ENCODE peak calls at places on chromosomes 6 and 20, in nine cellular contexts. One of them, this sample, is unnamed.

GRCh38 chr6:109869398-109870165 is 108.5 kb upstream of the GPR6 start:
- DNase-seq in OCI-LY7: no peak
- DNase-seq in epithelial cell of proximal tubule: no peak
- DNase-seq in RWPE1: no peak
- DNase-seq in hepatocyte: peak
- DNase-seq in kidney: no peak
- DNase-seq in upper lobe of right lung: no peak
- DNase-seq in A549: no peak
- DNase-seq in WTC11: no peak
- DNase-seq in this sample: no peak

GRCh38 chr6:146892613-146893401 is 294.0 kb downstream of the ADGB start:
- DNase-seq in epithelial cell of proximal tubule: no peak
- DNase-seq in WTC11: no peak
- DNase-seq in A549: no peak
- DNase-seq in RWPE1: no peak
- DNase-seq in hepatocyte: no peak
- DNase-seq in kidney: no peak
- DNase-seq in OCI-LY7: no peak
- DNase-seq in upper lobe of right lung: no peak
- DNase-seq in this sample: no peak

GRCh38 chr6:105112577-105112976 is 67.2 kb downstream of the POPDC3 start:
- DNase-seq in hepatocyte: no peak
- DNase-seq in WTC11: no peak
- DNase-seq in epithelial cell of proximal tubule: no peak
- DNase-seq in RWPE1: no peak
- DNase-seq in A549: no peak
- DNase-seq in kidney: no peak
- DNase-seq in upper lobe of right lung: no peak
- DNase-seq in OCI-LY7: no peak
- DNase-seq in this sample: no peak

GRCh38 chr6:34511923-34512737 is 44.0 kb downstream of the SPDEF start:
- DNase-seq in OCI-LY7: no peak
- DNase-seq in upper lobe of right lung: peak
- DNase-seq in A549: no peak
- DNase-seq in epithelial cell of proximal tubule: no peak
- DNase-seq in hepatocyte: no peak
- DNase-seq in kidney: no peak
- DNase-seq in WTC11: no peak
- DNase-seq in RWPE1: no peak
- DNase-seq in this sample: no peak

GRCh38 chr6:683742-684440 is 9.0 kb downstream of the EXOC2 start:
- DNase-seq in WTC11: peak
- DNase-seq in RWPE1: no peak
- DNase-seq in upper lobe of right lung: no peak
- DNase-seq in A549: no peak
- DNase-seq in epithelial cell of proximal tubule: no peak
- DNase-seq in hepatocyte: peak
- DNase-seq in OCI-LY7: no peak
- DNase-seq in kidney: no peak
- DNase-seq in this sample: no peak

GRCh38 chr6:12748815-12749521 is 32.4 kb downstream of the PHACTR1 start:
- DNase-seq in epithelial cell of proximal tubule: no peak
- DNase-seq in kidney: peak
- DNase-seq in OCI-LY7: no peak
- DNase-seq in A549: no peak
- DNase-seq in hepatocyte: no peak
- DNase-seq in WTC11: peak
- DNase-seq in upper lobe of right lung: peak
- DNase-seq in RWPE1: no peak
- DNase-seq in this sample: no peak

GRCh38 chr20:57656821-57657536 is 36.8 kb upstream of the ZBP1 start:
- DNase-seq in upper lobe of right lung: peak
- DNase-seq in RWPE1: no peak
- DNase-seq in OCI-LY7: no peak
- DNase-seq in WTC11: peak
- DNase-seq in epithelial cell of proximal tubule: no peak
- DNase-seq in A549: no peak
- DNase-seq in kidney: peak
- DNase-seq in hepatocyte: no peak
- DNase-seq in this sample: peak

GRCh38 chr6:85551264-85551663 is 42.4 kb downstream of the SNX14 start:
- DNase-seq in WTC11: no peak
- DNase-seq in kidney: no peak
- DNase-seq in epithelial cell of proximal tubule: no peak
- DNase-seq in OCI-LY7: peak
- DNase-seq in A549: peak
- DNase-seq in hepatocyte: no peak
- DNase-seq in upper lobe of right lung: no peak
- DNase-seq in RWPE1: peak
- DNase-seq in this sample: no peak

GRCh38 chr6:43856005-43856765 is 86.2 kb downstream of the VEGFA start:
- DNase-seq in hepatocyte: peak
- DNase-seq in RWPE1: no peak
- DNase-seq in OCI-LY7: no peak
- DNase-seq in epithelial cell of proximal tubule: no peak
- DNase-seq in upper lobe of right lung: peak
- DNase-seq in WTC11: peak
- DNase-seq in A549: peak
- DNase-seq in kidney: no peak
- DNase-seq in this sample: peak

GRCh38 chr20:49886571-49887203 is 28.6 kb downstream of the SPATA2 start:
- DNase-seq in epithelial cell of proximal tubule: no peak
- DNase-seq in A549: no peak
- DNase-seq in upper lobe of right lung: no peak
- DNase-seq in RWPE1: no peak
- DNase-seq in WTC11: no peak
- DNase-seq in OCI-LY7: no peak
- DNase-seq in hepatocyte: no peak
- DNase-seq in kidney: no peak
- DNase-seq in this sample: no peak

GRCh38 chr6:31651602-31652191 is 764 bp downstream of the BAG6 start:
- DNase-seq in A549: peak
- DNase-seq in hepatocyte: peak
- DNase-seq in upper lobe of right lung: no peak
- DNase-seq in epithelial cell of proximal tubule: no peak
- DNase-seq in WTC11: peak
- DNase-seq in RWPE1: peak
- DNase-seq in OCI-LY7: no peak
- DNase-seq in kidney: no peak
- DNase-seq in this sample: peak

GRCh38 chr6:151215999-151216398 is 23.8 kb upstream of the AKAP12 start:
- DNase-seq in WTC11: no peak
- DNase-seq in kidney: no peak
- DNase-seq in RWPE1: no peak
- DNase-seq in epithelial cell of proximal tubule: no peak
- DNase-seq in A549: no peak
- DNase-seq in OCI-LY7: no peak
- DNase-seq in upper lobe of right lung: no peak
- DNase-seq in hepatocyte: no peak
- DNase-seq in this sample: no peak

GRCh38 chr6:143514996-143515760 is 3.7 kb upstream of the FUCA2 start:
- DNase-seq in A549: no peak
- DNase-seq in hepatocyte: no peak
- DNase-seq in RWPE1: no peak
- DNase-seq in WTC11: no peak
- DNase-seq in OCI-LY7: no peak
- DNase-seq in kidney: peak
- DNase-seq in epithelial cell of proximal tubule: no peak
- DNase-seq in upper lobe of right lung: no peak
- DNase-seq in this sample: no peak

GRCh38 chr6:26431258-26432162 is 8.8 kb upstream of the BTN3A3 start:
- DNase-seq in hepatocyte: no peak
- DNase-seq in WTC11: no peak
- DNase-seq in A549: no peak
- DNase-seq in upper lobe of right lung: no peak
- DNase-seq in OCI-LY7: no peak
- DNase-seq in RWPE1: no peak
- DNase-seq in kidney: no peak
- DNase-seq in epithelial cell of proximal tubule: no peak
- DNase-seq in this sample: no peak

GRCh38 chr6:160755168-160755567 is 53.1 kb downstream of the PLG start:
- DNase-seq in upper lobe of right lung: no peak
- DNase-seq in RWPE1: no peak
- DNase-seq in A549: no peak
- DNase-seq in WTC11: no peak
- DNase-seq in epithelial cell of proximal tubule: no peak
- DNase-seq in OCI-LY7: no peak
- DNase-seq in kidney: no peak
- DNase-seq in hepatocyte: no peak
- DNase-seq in this sample: no peak

GRCh38 chr6:160756021-160756420 is 54.0 kb downstream of the PLG start:
- DNase-seq in upper lobe of right lung: no peak
- DNase-seq in epithelial cell of proximal tubule: no peak
- DNase-seq in A549: no peak
- DNase-seq in OCI-LY7: no peak
- DNase-seq in WTC11: no peak
- DNase-seq in RWPE1: no peak
- DNase-seq in kidney: no peak
- DNase-seq in hepatocyte: no peak
- DNase-seq in this sample: no peak

GRCh38 chr6:160750276-160750689 is 48.2 kb downstream of the PLG start:
- DNase-seq in RWPE1: peak
- DNase-seq in A549: peak
- DNase-seq in OCI-LY7: peak
- DNase-seq in kidney: no peak
- DNase-seq in hepatocyte: peak
- DNase-seq in WTC11: peak
- DNase-seq in upper lobe of right lung: no peak
- DNase-seq in epithelial cell of proximal tubule: no peak
- DNase-seq in this sample: peak
- TF ChIP-seq CTCF in RWPE1: peak
- TF ChIP-seq CTCF in A549: peak
- TF ChIP-seq CTCF in OCI-LY7: peak
- TF ChIP-seq CTCF in kidney: peak
- TF ChIP-seq CTCF in hepatocyte: peak
- TF ChIP-seq CTCF in WTC11: peak
- TF ChIP-seq CTCF in upper lobe of right lung: peak
- TF ChIP-seq CTCF in epithelial cell of proximal tubule: peak
- TF ChIP-seq CTCF in this sample: peak

GRCh38 chr6:148973809-148974208 is 227.0 kb downstream of the UST start:
- DNase-seq in RWPE1: no peak
- DNase-seq in kidney: no peak
- DNase-seq in WTC11: no peak
- DNase-seq in epithelial cell of proximal tubule: no peak
- DNase-seq in hepatocyte: peak
- DNase-seq in OCI-LY7: peak
- DNase-seq in upper lobe of right lung: no peak
- DNase-seq in A549: peak
- DNase-seq in this sample: no peak

GRCh38 chr6:148969679-148970078 is 222.8 kb downstream of the UST start:
- DNase-seq in RWPE1: no peak
- DNase-seq in OCI-LY7: no peak
- DNase-seq in WTC11: no peak
- DNase-seq in hepatocyte: peak
- DNase-seq in kidney: no peak
- DNase-seq in A549: no peak
- DNase-seq in upper lobe of right lung: no peak
- DNase-seq in epithelial cell of proximal tubule: no peak
- DNase-seq in this sample: no peak

GRCh38 chr6:148974351-148974750 is 227.5 kb downstream of the UST start:
- DNase-seq in RWPE1: no peak
- DNase-seq in A549: no peak
- DNase-seq in WTC11: no peak
- DNase-seq in epithelial cell of proximal tubule: no peak
- DNase-seq in kidney: no peak
- DNase-seq in hepatocyte: no peak
- DNase-seq in OCI-LY7: no peak
- DNase-seq in upper lobe of right lung: no peak
- DNase-seq in this sample: no peak

GRCh38 chr6:148971027-148971927 is 224.4 kb downstream of the UST start:
- DNase-seq in A549: no peak
- DNase-seq in kidney: no peak
- DNase-seq in upper lobe of right lung: no peak
- DNase-seq in OCI-LY7: no peak
- DNase-seq in RWPE1: peak
- DNase-seq in epithelial cell of proximal tubule: no peak
- DNase-seq in WTC11: no peak
- DNase-seq in hepatocyte: no peak
- DNase-seq in this sample: no peak

DNA sequence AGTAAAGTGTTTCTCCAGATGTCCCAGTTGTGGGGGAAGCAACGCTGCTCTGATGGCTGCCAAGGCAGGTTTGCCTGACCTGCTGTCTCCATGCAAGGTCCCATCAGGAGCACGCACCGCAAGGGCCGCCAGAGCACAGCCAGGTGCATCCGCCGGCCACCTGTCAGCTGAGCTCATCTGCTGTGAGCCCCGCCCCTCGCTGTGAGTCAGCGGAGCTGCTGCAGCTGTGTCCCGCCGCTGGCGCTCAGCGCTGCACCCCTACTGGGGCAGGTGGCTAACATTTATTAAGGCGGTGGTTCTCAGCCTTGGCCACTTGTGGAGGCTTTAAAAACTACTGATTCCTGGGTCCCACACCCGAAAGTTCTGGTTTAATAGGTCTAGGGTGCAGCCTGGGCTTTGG is 225.7 kb downstream of the UST start:
- DNase-seq in kidney: peak
- DNase-seq in OCI-LY7: peak
- DNase-seq in epithelial cell of proximal tubule: no peak
- DNase-seq in WTC11: peak
- DNase-seq in hepatocyte: peak
- DNase-seq in A549: peak
- DNase-seq in upper lobe of right lung: no peak
- DNase-seq in RWPE1: peak
- DNase-seq in this sample: peak
- TF ChIP-seq CTCF in kidney: no peak
- TF ChIP-seq CTCF in OCI-LY7: no peak
- TF ChIP-seq CTCF in epithelial cell of proximal tubule: no peak
- TF ChIP-seq CTCF in WTC11: no peak
- TF ChIP-seq CTCF in hepatocyte: no peak
- TF ChIP-seq CTCF in A549: no peak
- TF ChIP-seq CTCF in upper lobe of right lung: no peak
- TF ChIP-seq CTCF in RWPE1: no peak
- TF ChIP-seq CTCF in this sample: no peak

GRCh38 chr20:63453029-63453523 is 19.4 kb downstream of the KCNQ2 start:
- DNase-seq in kidney: no peak
- DNase-seq in A549: peak
- DNase-seq in RWPE1: no peak
- DNase-seq in epithelial cell of proximal tubule: no peak
- DNase-seq in OCI-LY7: no peak
- DNase-seq in hepatocyte: no peak
- DNase-seq in upper lobe of right lung: no peak
- DNase-seq in WTC11: no peak
- DNase-seq in this sample: peak
- TF ChIP-seq CTCF in kidney: no peak
- TF ChIP-seq CTCF in A549: peak
- TF ChIP-seq CTCF in RWPE1: peak
- TF ChIP-seq CTCF in epithelial cell of proximal tubule: no peak
- TF ChIP-seq CTCF in OCI-LY7: no peak
- TF ChIP-seq CTCF in hepatocyte: no peak
- TF ChIP-seq CTCF in upper lobe of right lung: no peak
- TF ChIP-seq CTCF in WTC11: no peak
- TF ChIP-seq CTCF in this sample: peak

DNA sequence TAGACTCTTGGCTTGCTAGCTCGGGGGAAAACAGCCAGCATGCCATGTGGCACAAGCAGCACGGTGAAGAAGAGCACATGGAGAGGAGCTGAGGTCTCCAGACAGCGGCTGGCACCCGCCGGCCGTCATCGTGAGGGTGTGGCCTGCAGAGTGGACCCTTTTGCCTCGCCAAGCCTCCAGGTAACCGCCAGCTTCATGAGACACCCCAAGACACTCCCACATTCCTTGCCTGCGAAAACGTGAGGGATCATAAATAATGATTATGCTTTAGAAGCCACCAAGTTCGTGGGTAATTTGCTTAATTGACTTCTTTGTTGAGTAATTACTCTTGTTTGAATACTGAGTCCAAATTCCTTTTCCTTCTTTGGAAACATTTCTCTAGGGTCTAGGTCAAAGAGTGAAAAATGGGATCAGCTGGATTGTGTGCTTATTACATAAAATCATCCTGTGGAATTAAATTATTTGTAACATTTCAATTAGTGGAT is 23.2 kb downstream of the FAM50B start:
- DNase-seq in epithelial cell of proximal tubule: no peak
- DNase-seq in OCI-LY7: no peak
- DNase-seq in A549: no peak
- DNase-seq in kidney: no peak
- DNase-seq in RWPE1: no peak
- DNase-seq in upper lobe of right lung: no peak
- DNase-seq in WTC11: no peak
- DNase-seq in hepatocyte: peak
- DNase-seq in this sample: no peak
- TF ChIP-seq CTCF in epithelial cell of proximal tubule: no peak
- TF ChIP-seq CTCF in OCI-LY7: no peak
- TF ChIP-seq CTCF in A549: no peak
- TF ChIP-seq CTCF in kidney: no peak
- TF ChIP-seq CTCF in RWPE1: no peak
- TF ChIP-seq CTCF in upper lobe of right lung: no peak
- TF ChIP-seq CTCF in WTC11: no peak
- TF ChIP-seq CTCF in hepatocyte: no peak
- TF ChIP-seq CTCF in this sample: no peak